ENCODE peak calls at places on chromosomes 1 and 21, in five cellular contexts. W is A549; J is psoas muscle; Q is HFFc6; L is activated CD8-positive, alpha-beta T cell treated with anti-CD3 and anti-CD28 coated beads for 36 hours. A is an unnamed sample.
A peak's percentile ranks its signal among the peaks of the same experiment; 100 is the strongest.

GRCh38 chr1:117166076-117166475 is 44.5 kb upstream of the TRIM45 start:
- DNase-seq in W (peak; percentile 10), J (no peak), Q (peak; percentile 88), L (no peak), A (no peak)

GRCh38 chr1:53639996-53640695 is 98.8 kb downstream of the GLIS1 start:
- DNase-seq in W (no peak), J (no peak), Q (no peak), L (no peak), A (no peak)

GRCh38 chr1:1777950-1778826 is at the start of gene NADK:
- DNase-seq in W (peak; percentile 52), J (peak; percentile 74), Q (peak; percentile 25), L (peak; percentile 58), A (no peak)

GRCh38 chr21:33259428-33259827 is 6.7 kb upstream of the IL10RB start:
- DNase-seq in W (no peak), J (no peak), Q (no peak), L (no peak), A (no peak)

GRCh38 chr1:194014004-194014403 is 827.6 kb upstream of the B3GALT2 start:
- DNase-seq in W (no peak), J (no peak), Q (no peak), L (no peak), A (no peak)

GRCh38 chr1:235138821-235139220 is 10.2 kb upstream of the TOMM20 start:
- DNase-seq in W (no peak), J (no peak), Q (no peak), L (peak; percentile 66), A (no peak)

GRCh38 chr1:200107004-200107470 is 79.5 kb downstream of the NR5A2 start:
- DNase-seq in W (no peak), J (no peak), Q (no peak), L (no peak), A (no peak)

GRCh38 chr1:167330601-167331293 is 110.1 kb downstream of the POU2F1 start:
- DNase-seq in W (no peak), J (no peak), Q (no peak), L (no peak), A (no peak)

GRCh38 chr21:40837456-40837855 is 9.5 kb downstream of the DSCAM start:
- DNase-seq in W (no peak), J (no peak), Q (peak; percentile 8), L (no peak), A (no peak)

GRCh38 chr1:77688939-77689338 is 6.5 kb upstream of the ZZZ3 start:
- DNase-seq in W (no peak), J (no peak), Q (no peak), L (no peak), A (no peak)

GRCh38 chr21:15604424-15604823 is 125.4 kb upstream of the USP25 start:
- DNase-seq in W (no peak), J (no peak), Q (no peak), L (no peak), A (no peak)

GRCh38 chr1:206455681-206456344 is 14.5 kb upstream of the IKBKE start:
- DNase-seq in W (no peak), J (no peak), Q (no peak), L (no peak), A (no peak)

GRCh38 chr1:236575523-236575922 is 28.8 kb downstream of the HEATR1 start:
- DNase-seq in W (no peak), J (no peak), Q (peak; percentile 15), L (no peak), A (no peak)

GRCh38 chr21:43278359-43278758 is 109.6 kb downstream of the CRYAA start:
- DNase-seq in W (no peak), J (peak; percentile 7), Q (no peak), L (no peak), A (no peak)

GRCh38 chr1:16075337-16076002 is 2.0 kb upstream of the FAM131C start:
- DNase-seq in W (no peak), J (peak; percentile 59), Q (peak; percentile 51), L (no peak), A (no peak)

GRCh38 chr21:25396135-25396711 is 211.1 kb downstream of the MRPL39 start:
- DNase-seq in W (no peak), J (no peak), Q (no peak), L (peak; percentile 91), A (no peak)

DNA sequence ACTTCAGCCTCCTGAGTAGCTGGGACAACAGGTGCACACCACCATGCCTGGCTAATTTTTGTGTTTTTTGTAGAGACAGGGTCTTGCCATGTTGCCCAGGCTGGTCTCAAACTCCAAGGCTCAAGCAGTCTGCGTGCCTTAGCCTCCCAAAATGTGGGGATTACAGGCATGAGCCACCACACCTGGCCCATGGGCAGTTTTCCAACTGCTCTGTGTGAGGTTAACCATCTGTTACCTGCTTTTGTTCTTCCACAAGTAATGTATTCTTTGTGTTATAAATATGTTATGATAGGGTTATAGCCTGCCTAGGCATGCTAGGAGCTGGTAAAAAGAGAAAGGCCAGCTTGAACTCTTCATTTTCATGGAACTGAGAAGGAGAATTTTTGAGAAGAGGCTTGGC is 30.7 kb downstream of the TUFT1 start:
- DNase-seq in W (no peak), J (no peak), Q (no peak), L (no peak), A (no peak)
- TF ChIP-seq CTCF in W (no peak), J (no peak), Q (no peak), L (no peak), A (no peak)

GRCh38 chr1:196494766-196495165 is 113.5 kb downstream of the KCNT2 start:
- DNase-seq in W (no peak), J (no peak), Q (no peak), L (no peak), A (no peak)

GRCh38 chr1:196493881-196494280 is 114.4 kb downstream of the KCNT2 start:
- DNase-seq in W (no peak), J (no peak), Q (no peak), L (no peak), A (no peak)

GRCh38 chr1:196502437-196502836 is 105.8 kb downstream of the KCNT2 start:
- DNase-seq in W (no peak), J (no peak), Q (no peak), L (no peak), A (no peak)

GRCh38 chr1:196501760-196502428 is 106.3 kb downstream of the KCNT2 start:
- DNase-seq in W (no peak), J (no peak), Q (no peak), L (no peak), A (no peak)

GRCh38 chr1:196497824-196498223 is 110.4 kb downstream of the KCNT2 start:
- DNase-seq in W (no peak), J (no peak), Q (no peak), L (no peak), A (no peak)
- TF ChIP-seq CTCF in W (no peak), J (no peak), Q (no peak), L (no peak), A (no peak)

DNA sequence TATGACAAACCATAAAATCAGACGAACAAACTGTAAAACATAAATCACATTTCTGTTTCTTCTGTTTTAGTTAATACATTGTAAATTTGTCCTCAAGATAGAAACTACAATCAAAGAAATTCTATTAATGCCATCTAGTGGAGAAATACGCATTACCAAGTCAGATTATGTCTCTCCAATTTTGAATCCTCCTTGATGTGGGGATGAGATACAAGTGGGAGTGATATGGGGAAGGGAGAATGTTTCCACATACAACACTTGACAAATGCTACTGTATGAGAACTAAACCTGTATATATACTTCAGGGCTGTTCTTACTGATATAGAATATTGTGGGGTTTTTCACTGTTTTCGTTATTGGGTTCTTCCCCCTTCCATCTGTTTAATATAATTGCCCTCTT is 2.6 kb downstream of the HFM1 start:
- DNase-seq in W (peak; percentile 26), J (no peak), Q (peak; percentile 2), L (no peak), A (no peak)
- TF ChIP-seq CTCF in W (peak; percentile 56), J (peak; percentile 60), Q (peak; percentile 74), L (peak; percentile 70), A (peak; percentile 46)

GRCh38 chr1:224505454-224506093 is 71.0 kb upstream of the WDR26 start:
- DNase-seq in W (no peak), J (no peak), Q (no peak), L (no peak), A (no peak)

GRCh38 chr1:224501836-224502235 is 67.2 kb upstream of the WDR26 start:
- DNase-seq in W (no peak), J (no peak), Q (no peak), L (no peak), A (no peak)

GRCh38 chr1:224504642-224505041 is 70.0 kb upstream of the WDR26 start:
- DNase-seq in W (no peak), J (no peak), Q (no peak), L (no peak), A (no peak)

GRCh38 chr1:224502459-224503160 is 68.0 kb upstream of the WDR26 start:
- DNase-seq in W (no peak), J (no peak), Q (no peak), L (no peak), A (peak; percentile 39)

GRCh38 chr1:224503161-224504118 is 68.8 kb upstream of the WDR26 start:
- DNase-seq in W (peak; percentile 59), J (peak; percentile 88), Q (peak; percentile 70), L (peak; percentile 53), A (peak; percentile 95)
- TF ChIP-seq CTCF in W (no peak), J (peak; percentile 19), Q (peak; percentile 44), L (peak; percentile 14), A (no peak)

GRCh38 chr1:5770981-5771765 is 221.1 kb downstream of the NPHP4 start:
- DNase-seq in W (no peak), J (peak; percentile 28), Q (no peak), L (no peak), A (no peak)

GRCh38 chr1:5769146-5769545 is 223.1 kb downstream of the NPHP4 start:
- DNase-seq in W (no peak), J (peak; percentile 27), Q (no peak), L (no peak), A (no peak)

GRCh38 chr1:5771788-5772187 is 220.4 kb downstream of the NPHP4 start:
- DNase-seq in W (no peak), J (no peak), Q (no peak), L (no peak), A (no peak)

GRCh38 chr1:5768014-5768413 is 224.2 kb downstream of the NPHP4 start:
- DNase-seq in W (no peak), J (no peak), Q (no peak), L (no peak), A (no peak)

DNA sequence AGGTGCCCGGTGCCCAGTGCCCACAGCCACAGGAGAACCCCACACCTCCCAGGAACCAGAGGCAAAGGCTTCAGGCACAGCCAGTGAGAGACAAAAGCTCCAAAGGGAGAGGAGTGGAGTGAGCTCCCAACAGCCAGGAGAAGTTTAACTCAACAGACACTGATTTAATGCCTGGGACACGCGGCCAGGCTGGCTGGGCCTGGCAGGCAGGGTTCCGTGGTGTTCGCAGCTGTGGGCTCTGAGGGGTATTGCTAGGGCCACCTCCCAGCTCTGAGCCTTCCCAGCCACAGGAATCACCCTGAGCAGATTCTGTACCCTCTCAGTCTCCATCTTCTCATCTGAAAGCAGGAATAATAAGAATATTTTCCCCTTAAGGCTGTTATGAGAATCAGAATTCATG is 222.5 kb downstream of the NPHP4 start:
- DNase-seq in W (no peak), J (no peak), Q (no peak), L (no peak), A (no peak)
- TF ChIP-seq CTCF in W (no peak), J (no peak), Q (no peak), L (no peak), A (no peak)

A was measured in LNCaP clone FGC.